ENCODE peak calls at places on chromosomes 12 and 14, in four cellular contexts. One of them, this sample, is unnamed.

GRCh38 chr12:11839093-11839641 is 189.7 kb downstream of the ETV6 start:
- DNase-seq in hepatocyte: no peak
- DNase-seq in OCI-LY7: no peak
- DNase-seq in choroid plexus epithelial cell: peak
- DNase-seq in this sample: peak

GRCh38 chr12:49219417-49220026 is 30.6 kb upstream of the TUBA1A start:
- DNase-seq in OCI-LY7: no peak
- DNase-seq in choroid plexus epithelial cell: no peak
- DNase-seq in hepatocyte: no peak
- DNase-seq in this sample: no peak

GRCh38 chr12:14900521-14901227 is 15.0 kb upstream of the MGP start:
- DNase-seq in hepatocyte: no peak
- DNase-seq in choroid plexus epithelial cell: no peak
- DNase-seq in OCI-LY7: no peak
- DNase-seq in this sample: no peak

GRCh38 chr12:86018361-86018760 is 144.3 kb downstream of the NTS start:
- DNase-seq in choroid plexus epithelial cell: no peak
- DNase-seq in hepatocyte: no peak
- DNase-seq in OCI-LY7: no peak
- DNase-seq in this sample: no peak

GRCh38 chr12:64006211-64006610 is 161.7 kb downstream of the SRGAP1 start:
- DNase-seq in choroid plexus epithelial cell: peak
- DNase-seq in hepatocyte: peak
- DNase-seq in OCI-LY7: no peak
- DNase-seq in this sample: no peak

GRCh38 chr12:5203274-5203673 is 159.6 kb downstream of the KCNA5 start:
- DNase-seq in OCI-LY7: no peak
- DNase-seq in hepatocyte: peak
- DNase-seq in choroid plexus epithelial cell: no peak
- DNase-seq in this sample: no peak

GRCh38 chr12:131120831-131121271 is 167.1 kb downstream of the ADGRD1 start:
- DNase-seq in hepatocyte: no peak
- DNase-seq in OCI-LY7: no peak
- DNase-seq in choroid plexus epithelial cell: no peak
- DNase-seq in this sample: no peak

GRCh38 chr12:132596016-132596415 is 14.4 kb downstream of the LRCOL1 start:
- DNase-seq in choroid plexus epithelial cell: peak
- DNase-seq in hepatocyte: peak
- DNase-seq in OCI-LY7: no peak
- DNase-seq in this sample: no peak

GRCh38 chr12:4628406-4628805 is 20.4 kb downstream of the AKAP3 start:
- DNase-seq in hepatocyte: no peak
- DNase-seq in choroid plexus epithelial cell: no peak
- DNase-seq in OCI-LY7: no peak
- DNase-seq in this sample: no peak

GRCh38 chr14:26276757-26277156 is 321.1 kb downstream of the NOVA1 start:
- DNase-seq in choroid plexus epithelial cell: peak
- DNase-seq in OCI-LY7: no peak
- DNase-seq in hepatocyte: peak
- DNase-seq in this sample: peak

GRCh38 chr12:76274699-76275098 is 73.5 kb downstream of the BBS10 start:
- DNase-seq in hepatocyte: no peak
- DNase-seq in choroid plexus epithelial cell: no peak
- DNase-seq in OCI-LY7: no peak
- DNase-seq in this sample: no peak

GRCh38 chr12:93468008-93468371 is 676 bp downstream of the MRPL42 start:
- DNase-seq in OCI-LY7: peak
- DNase-seq in choroid plexus epithelial cell: peak
- DNase-seq in hepatocyte: no peak
- DNase-seq in this sample: no peak

GRCh38 chr14:23071975-23072539 is 14.7 kb upstream of the CDH24 start:
- DNase-seq in OCI-LY7: no peak
- DNase-seq in choroid plexus epithelial cell: no peak
- DNase-seq in hepatocyte: peak
- DNase-seq in this sample: no peak

GRCh38 chr14:67952786-67953185 is 133.2 kb downstream of the RAD51B start:
- DNase-seq in choroid plexus epithelial cell: no peak
- DNase-seq in hepatocyte: no peak
- DNase-seq in OCI-LY7: no peak
- DNase-seq in this sample: no peak

GRCh38 chr14:50772361-50772760 is 58.6 kb downstream of the NIN start:
- DNase-seq in OCI-LY7: no peak
- DNase-seq in hepatocyte: no peak
- DNase-seq in choroid plexus epithelial cell: no peak
- DNase-seq in this sample: no peak

GRCh38 chr12:52022841-52023181 is 16.1 kb downstream of the TAMALIN start:
- DNase-seq in OCI-LY7: no peak
- DNase-seq in choroid plexus epithelial cell: no peak
- DNase-seq in hepatocyte: peak
- DNase-seq in this sample: no peak

GRCh38 chr12:10331642-10332239 is 24.1 kb downstream of the KLRD1 start:
- DNase-seq in choroid plexus epithelial cell: peak
- DNase-seq in hepatocyte: peak
- DNase-seq in OCI-LY7: peak
- DNase-seq in this sample: peak

GRCh38 chr12:46627686-46628085 is 198.1 kb downstream of the SLC38A4 start:
- DNase-seq in OCI-LY7: no peak
- DNase-seq in hepatocyte: no peak
- DNase-seq in choroid plexus epithelial cell: peak
- DNase-seq in this sample: no peak

GRCh38 chr14:54818201-54819133 is 84.2 kb downstream of the GCH1 start:
- DNase-seq in choroid plexus epithelial cell: peak
- DNase-seq in OCI-LY7: no peak
- DNase-seq in hepatocyte: peak
- DNase-seq in this sample: no peak

GRCh38 chr14:64704145-64704742 is at the start of gene PLEKHG3:
- DNase-seq in choroid plexus epithelial cell: peak
- DNase-seq in hepatocyte: peak
- DNase-seq in OCI-LY7: no peak
- DNase-seq in this sample: peak

GRCh38 chr14:81331229-81332026 is 68.7 kb downstream of the STON2 start:
- DNase-seq in choroid plexus epithelial cell: no peak
- DNase-seq in OCI-LY7: no peak
- DNase-seq in hepatocyte: no peak
- DNase-seq in this sample: no peak

GRCh38 chr14:62301911-62302310 is 539.7 kb downstream of the SNAPC1 start:
- DNase-seq in OCI-LY7: no peak
- DNase-seq in hepatocyte: no peak
- DNase-seq in choroid plexus epithelial cell: peak
- DNase-seq in this sample: no peak

GRCh38 chr14:54599932-54600331 is 33.0 kb downstream of the SAMD4A start:
- DNase-seq in choroid plexus epithelial cell: no peak
- DNase-seq in hepatocyte: no peak
- DNase-seq in OCI-LY7: no peak
- DNase-seq in this sample: no peak

GRCh38 chr12:52271157-52271556 is 3.3 kb upstream of the KRT86 start:
- DNase-seq in hepatocyte: no peak
- DNase-seq in OCI-LY7: no peak
- DNase-seq in choroid plexus epithelial cell: peak
- DNase-seq in this sample: peak

GRCh38 chr12:124758266-124759200 is 105.1 kb downstream of the SCARB1 start:
- DNase-seq in choroid plexus epithelial cell: no peak
- DNase-seq in hepatocyte: no peak
- DNase-seq in OCI-LY7: no peak
- DNase-seq in this sample: no peak

GRCh38 chr12:122874081-122874480 is 21.8 kb downstream of the VPS37B start:
- DNase-seq in choroid plexus epithelial cell: no peak
- DNase-seq in OCI-LY7: no peak
- DNase-seq in hepatocyte: no peak
- DNase-seq in this sample: no peak

GRCh38 chr14:97280526-97280925 is 483.3 kb downstream of the VRK1 start:
- DNase-seq in OCI-LY7: no peak
- DNase-seq in hepatocyte: no peak
- DNase-seq in choroid plexus epithelial cell: no peak
- DNase-seq in this sample: no peak

GRCh38 chr12:96073346-96074336 is 38.3 kb upstream of the LTA4H start:
- DNase-seq in hepatocyte: no peak
- DNase-seq in choroid plexus epithelial cell: no peak
- DNase-seq in OCI-LY7: no peak
- DNase-seq in this sample: peak

GRCh38 chr14:103126873-103127304 is 3.6 kb downstream of the TNFAIP2 start:
- DNase-seq in OCI-LY7: no peak
- DNase-seq in hepatocyte: peak
- DNase-seq in choroid plexus epithelial cell: no peak
- DNase-seq in this sample: no peak

GRCh38 chr12:53065470-53065869 is 13.7 kb downstream of the SPRYD3 start:
- DNase-seq in hepatocyte: no peak
- DNase-seq in choroid plexus epithelial cell: no peak
- DNase-seq in OCI-LY7: no peak
- DNase-seq in this sample: no peak

GRCh38 chr14:24094839-24095195 is 706 bp downstream of the PCK2 start:
- DNase-seq in choroid plexus epithelial cell: peak
- DNase-seq in OCI-LY7: peak
- DNase-seq in hepatocyte: no peak
- DNase-seq in this sample: no peak

GRCh38 chr12:94710933-94711332 is 60.6 kb upstream of the TMCC3 start:
- DNase-seq in OCI-LY7: peak
- DNase-seq in choroid plexus epithelial cell: no peak
- DNase-seq in hepatocyte: no peak
- DNase-seq in this sample: peak

GRCh38 chr12:41684997-41685396 is 459.7 kb downstream of the GXYLT1 start:
- DNase-seq in hepatocyte: no peak
- DNase-seq in OCI-LY7: no peak
- DNase-seq in choroid plexus epithelial cell: no peak
- DNase-seq in this sample: no peak

GRCh38 chr12:97837401-97837800 is 374.8 kb downstream of the RMST start:
- DNase-seq in hepatocyte: peak
- DNase-seq in choroid plexus epithelial cell: peak
- DNase-seq in OCI-LY7: no peak
- DNase-seq in this sample: peak

GRCh38 chr12:120234643-120235368 is 30.7 kb downstream of the PXN start:
- DNase-seq in OCI-LY7: peak
- DNase-seq in choroid plexus epithelial cell: peak
- DNase-seq in hepatocyte: peak
- DNase-seq in this sample: no peak

GRCh38 chr12:30827406-30828055 is 72.8 kb upstream of the CAPRIN2 start:
- DNase-seq in choroid plexus epithelial cell: no peak
- DNase-seq in OCI-LY7: no peak
- DNase-seq in hepatocyte: no peak
- DNase-seq in this sample: no peak

DNA sequence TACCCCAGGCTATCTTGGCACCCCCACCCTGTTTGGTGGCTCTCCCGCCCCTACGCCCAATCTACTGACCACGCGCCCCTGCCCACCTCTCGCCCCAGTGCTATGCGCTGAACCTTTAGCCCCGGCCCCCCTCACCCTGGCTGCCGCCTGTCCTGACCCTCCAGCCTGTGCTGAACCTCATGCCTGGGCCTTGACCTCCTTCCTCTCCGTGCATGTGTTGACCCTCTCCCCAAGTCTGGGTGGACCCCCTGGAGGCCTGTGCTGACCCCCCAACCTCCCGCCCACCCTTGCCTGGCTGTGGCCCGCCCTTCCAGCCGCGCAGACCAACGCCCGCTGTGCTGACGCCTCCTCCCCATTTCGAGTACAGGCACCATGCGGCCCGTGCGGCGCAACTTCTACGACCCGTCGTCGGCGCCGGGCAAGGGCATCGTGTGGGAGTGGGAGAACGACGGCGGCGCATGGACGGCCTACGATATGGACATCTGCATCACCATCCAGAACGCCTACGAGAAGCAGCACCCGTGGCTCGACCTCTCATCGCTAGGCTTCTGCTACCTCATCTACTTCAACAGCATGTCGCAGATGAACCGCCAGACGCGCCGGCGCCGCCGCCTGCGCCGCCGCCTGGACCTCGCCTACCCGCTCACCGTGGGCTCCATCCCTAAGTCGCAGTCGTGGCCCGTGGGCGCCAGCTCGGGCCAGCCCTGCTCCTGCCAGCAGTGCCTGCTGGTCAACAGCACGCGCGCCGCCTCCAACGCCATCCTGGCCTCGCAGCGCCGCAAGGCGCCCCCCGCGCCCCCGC is 20.7 kb downstream of the DTX1 start:
- DNase-seq in hepatocyte: no peak
- DNase-seq in choroid plexus epithelial cell: no peak
- DNase-seq in OCI-LY7: no peak
- DNase-seq in this sample: no peak
- H3K4me3 ChIP-seq in hepatocyte: no peak
- H3K4me3 ChIP-seq in choroid plexus epithelial cell: no peak
- H3K4me3 ChIP-seq in OCI-LY7: peak
- H3K4me3 ChIP-seq in this sample: no peak

DNA sequence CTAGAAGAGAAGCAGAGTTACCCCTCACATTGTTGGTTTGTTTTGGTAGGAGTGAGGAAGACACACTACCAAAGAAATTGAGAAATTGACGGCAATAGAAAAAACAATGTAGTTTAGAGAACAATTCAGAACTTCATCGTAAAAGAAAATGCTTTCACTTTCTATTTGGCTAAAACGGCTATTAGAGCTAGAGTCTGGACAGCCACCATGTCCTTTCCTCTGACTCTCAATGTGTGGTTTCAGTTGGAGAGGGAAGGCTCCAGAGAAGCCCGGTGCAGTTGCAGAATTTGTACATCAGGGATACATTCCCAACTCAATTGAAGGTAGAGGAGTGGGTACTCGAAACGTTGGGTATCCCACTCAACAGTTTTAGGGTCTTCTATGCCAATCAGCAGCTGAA is 535.3 kb downstream of the GALC start:
- DNase-seq in hepatocyte: no peak
- DNase-seq in choroid plexus epithelial cell: no peak
- DNase-seq in OCI-LY7: no peak
- DNase-seq in this sample: peak
- TF ChIP-seq CTCF in hepatocyte: no peak
- TF ChIP-seq CTCF in choroid plexus epithelial cell: no peak
- TF ChIP-seq CTCF in OCI-LY7: no peak
- TF ChIP-seq CTCF in this sample: no peak

DNA sequence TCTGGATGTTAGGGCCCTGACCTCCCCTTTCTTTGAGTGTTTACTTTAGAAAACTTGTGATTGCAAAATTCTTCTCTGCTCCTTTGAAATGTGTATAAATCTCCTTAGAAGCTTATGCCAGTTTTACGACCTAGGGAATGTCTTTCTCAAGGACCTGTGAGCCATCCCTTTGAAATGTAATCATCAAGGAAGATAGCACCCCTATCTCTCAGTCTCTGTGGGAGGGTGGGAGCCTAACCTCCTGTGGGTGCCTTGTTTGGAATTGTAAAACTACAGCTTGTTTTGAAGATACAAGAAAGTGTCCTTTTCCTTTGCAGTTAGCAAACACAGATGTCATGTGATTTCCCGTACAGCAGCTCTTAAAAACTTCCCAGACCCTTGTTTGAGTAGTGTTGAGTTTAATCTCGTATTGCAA is 3.3 kb downstream of the OR10AD1 start:
- DNase-seq in OCI-LY7: no peak
- DNase-seq in hepatocyte: peak
- DNase-seq in choroid plexus epithelial cell: peak
- DNase-seq in this sample: no peak
- H3K4me3 ChIP-seq in OCI-LY7: no peak
- H3K4me3 ChIP-seq in hepatocyte: no peak
- H3K4me3 ChIP-seq in choroid plexus epithelial cell: peak
- H3K4me3 ChIP-seq in this sample: peak

DNA sequence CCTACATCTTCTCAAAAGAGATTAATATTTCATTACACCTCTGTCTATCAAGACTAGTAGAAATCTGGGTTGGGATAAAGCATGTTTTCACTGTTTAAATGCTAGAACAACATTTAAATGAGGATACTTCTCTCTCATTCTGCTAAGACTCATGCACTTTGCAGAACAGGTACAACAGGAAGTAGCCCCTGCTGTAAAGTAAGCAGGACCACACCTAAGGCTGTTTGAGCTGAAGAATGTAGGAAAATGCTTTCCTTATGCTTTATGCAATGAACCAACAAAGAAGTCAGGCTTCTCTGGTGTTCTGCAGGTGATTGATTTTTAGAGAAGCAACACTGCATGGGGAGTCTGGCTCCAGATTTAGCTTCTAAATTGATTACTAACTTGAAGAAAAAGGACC is 89.5 kb downstream of the PAX9 start:
- DNase-seq in hepatocyte: peak
- DNase-seq in choroid plexus epithelial cell: no peak
- DNase-seq in OCI-LY7: no peak
- DNase-seq in this sample: no peak
- TF ChIP-seq CTCF in hepatocyte: no peak
- TF ChIP-seq CTCF in choroid plexus epithelial cell: no peak
- TF ChIP-seq CTCF in OCI-LY7: no peak
- TF ChIP-seq CTCF in this sample: no peak